ENCODE peak calls at places on chromosomes 16 and 17, in ten cellular contexts. F is lower lobe of right lung; Z is Calu3; H is caudate nucleus; E is EL; I is A549; D is effector memory CD8-positive, alpha-beta T cell; T is T-helper 17 cell; R is hepatic stellate cell; N is mammary epithelial cell. O is an unnamed sample.

GRCh38 chr17:77489898-77490265 is 349.1 kb downstream of the SEC14L1 start:
- DNase-seq in F (peak; percentile 53), Z (no peak), H (peak; percentile 40), E (no peak), I (no peak), D (no peak), T (no peak), R (no peak), N (no peak), O (no peak)

GRCh38 chr17:39636927-39637736 is at the start of gene STARD3:
- DNase-seq in F (peak; percentile 97), Z (no peak), H (peak; percentile 79), E (peak; percentile 87), I (peak; percentile 92), D (peak; percentile 84), T (peak; percentile 84), R (peak; percentile 95), N (peak; percentile 79), O (peak; percentile 61)

GRCh38 chr16:56919099-56919800 is 12.7 kb upstream of the HERPUD1 start:
- DNase-seq in F (no peak), Z (no peak), H (no peak), E (no peak), I (no peak), D (no peak), T (no peak), R (no peak), N (peak; percentile 58), O (no peak)

GRCh38 chr16:13883266-13883665 is 36.7 kb upstream of the ERCC4 start:
- DNase-seq in F (no peak), Z (no peak), H (no peak), E (no peak), I (no peak), D (no peak), T (no peak), R (no peak), N (no peak), O (no peak)

GRCh38 chr16:84062734-84063640 is 20.4 kb upstream of the SLC38A8 start:
- DNase-seq in F (peak; percentile 84), Z (peak; percentile 86), H (no peak), E (peak; percentile 73), I (peak; percentile 78), D (peak; percentile 43), T (peak; percentile 44), R (peak; percentile 88), N (peak; percentile 64), O (peak; percentile 39)

GRCh38 chr17:58269557-58270291 is 11.0 kb downstream of the MPO start:
- DNase-seq in F (no peak), Z (no peak), H (no peak), E (no peak), I (no peak), D (no peak), T (no peak), R (no peak), N (no peak), O (no peak)

GRCh38 chr16:12729448-12729847 is 74.2 kb downstream of the CPPED1 start:
- DNase-seq in F (no peak), Z (no peak), H (no peak), E (peak; percentile 58), I (no peak), D (no peak), T (no peak), R (no peak), N (peak; percentile 52), O (peak; percentile 31)

GRCh38 chr17:64635647-64636305 is 26.3 kb downstream of the SMURF2 start:
- DNase-seq in F (no peak), Z (no peak), H (no peak), E (peak; percentile 91), I (peak; percentile 18), D (no peak), T (no peak), R (no peak), N (peak; percentile 52), O (no peak)

GRCh38 chr17:55271958-55272710 is 7.4 kb downstream of the HLF start:
- DNase-seq in F (no peak), Z (no peak), H (no peak), E (no peak), I (no peak), D (no peak), T (no peak), R (no peak), N (no peak), O (no peak)

GRCh38 chr16:10128397-10129258 is 53.6 kb downstream of the GRIN2A start:
- DNase-seq in F (no peak), Z (no peak), H (no peak), E (no peak), I (no peak), D (no peak), T (no peak), R (no peak), N (no peak), O (no peak)

GRCh38 chr17:915416-916201 is 64.0 kb downstream of the NXN start:
- DNase-seq in F (no peak), Z (no peak), H (no peak), E (no peak), I (no peak), D (no peak), T (no peak), R (no peak), N (peak; percentile 74), O (no peak)

GRCh38 chr16:89350701-89351380 is 133.3 kb downstream of the ZNF778 start:
- DNase-seq in F (peak; percentile 34), Z (no peak), H (peak; percentile 54), E (no peak), I (no peak), D (no peak), T (no peak), R (no peak), N (peak; percentile 50), O (peak; percentile 31)

GRCh38 chr17:41599680-41600079 is 12.9 kb downstream of the KRT16 start:
- DNase-seq in F (peak; percentile 3), Z (no peak), H (no peak), E (no peak), I (no peak), D (no peak), T (no peak), R (no peak), N (no peak), O (no peak)

GRCh38 chr16:84448444-84448843 is 56.0 kb downstream of the MEAK7 start:
- DNase-seq in F (peak; percentile 7), Z (no peak), H (no peak), E (no peak), I (no peak), D (no peak), T (no peak), R (no peak), N (no peak), O (no peak)

GRCh38 chr17:80668375-80669149 is 123.9 kb downstream of the RPTOR start:
- DNase-seq in F (no peak), Z (no peak), H (no peak), E (no peak), I (no peak), D (no peak), T (no peak), R (no peak), N (no peak), O (no peak)

GRCh38 chr17:64682261-64683181 is 20.4 kb upstream of the SMURF2 start:
- DNase-seq in F (no peak), Z (no peak), H (no peak), E (peak; percentile 94), I (peak; percentile 36), D (no peak), T (no peak), R (peak; percentile 46), N (no peak), O (peak; percentile 79)

GRCh38 chr17:32583053-32583452 is 96.3 kb downstream of the CDK5R1 start:
- DNase-seq in F (no peak), Z (no peak), H (no peak), E (no peak), I (no peak), D (no peak), T (no peak), R (no peak), N (no peak), O (no peak)

GRCh38 chr16:13519871-13520270 is 400.1 kb upstream of the ERCC4 start:
- DNase-seq in F (no peak), Z (no peak), H (no peak), E (no peak), I (no peak), D (no peak), T (no peak), R (no peak), N (no peak), O (no peak)

GRCh38 chr16:65622161-65622560 is 500.3 kb upstream of the CDH11 start:
- DNase-seq in F (no peak), Z (no peak), H (no peak), E (no peak), I (no peak), D (no peak), T (no peak), R (no peak), N (no peak), O (no peak)

GRCh38 chr17:50909765-50910661 is 43.9 kb upstream of the TOB1 start:
- DNase-seq in F (no peak), Z (no peak), H (no peak), E (no peak), I (no peak), D (peak; percentile 52), T (peak; percentile 70), R (no peak), N (no peak), O (no peak)

GRCh38 chr17:63405741-63406261 is 40.3 kb downstream of the CYB561 start:
- DNase-seq in F (no peak), Z (peak; percentile 7), H (no peak), E (peak; percentile 79), I (peak; percentile 80), D (no peak), T (no peak), R (peak; percentile 38), N (peak; percentile 82), O (peak; percentile 50)

GRCh38 chr17:7477392-7478275 is 1.8 kb downstream of the ZBTB4 start:
- DNase-seq in F (peak; percentile 77), Z (peak; percentile 26), H (no peak), E (peak; percentile 88), I (peak; percentile 24), D (no peak), T (no peak), R (peak; percentile 96), N (no peak), O (peak; percentile 45)

GRCh38 chr17:47994714-47995113 is 23.8 kb downstream of the CDK5RAP3 start:
- DNase-seq in F (peak; percentile 32), Z (no peak), H (no peak), E (no peak), I (no peak), D (no peak), T (no peak), R (no peak), N (no peak), O (no peak)

GRCh38 chr17:16406742-16407674 is 8.4 kb upstream of the TRPV2 start:
- DNase-seq in F (peak; percentile 61), Z (peak; percentile 20), H (no peak), E (peak; percentile 45), I (peak; percentile 64), D (no peak), T (no peak), R (peak; percentile 53), N (no peak), O (no peak)

GRCh38 chr17:59856859-59857794 is 35.6 kb downstream of the TUBD1 start:
- DNase-seq in F (no peak), Z (peak; percentile 37), H (no peak), E (no peak), I (peak; percentile 49), D (no peak), T (no peak), R (no peak), N (no peak), O (no peak)

GRCh38 chr17:67105213-67105612 is 60.9 kb downstream of the CACNG1 start:
- DNase-seq in F (no peak), Z (no peak), H (no peak), E (peak; percentile 60), I (no peak), D (no peak), T (no peak), R (no peak), N (peak; percentile 70), O (no peak)